ENCODE peak calls at places on chromosomes 4 and X, in four cellular contexts. M is fibroblast of lung, S is mammary epithelial cell, J is A673. U is an unnamed sample.

GRCh38 chr4:10033191-10033881 is 12.0 kb upstream of the SLC2A9 start:
- DNase-seq in M (peak; percentile 85), J (no peak), S (no peak), U (no peak)

GRCh38 chr4:112170451-112170993 is 25.3 kb downstream of the FAM241A start:
- DNase-seq in M (peak; percentile 73), S (peak; percentile 87), J (peak; percentile 42), U (peak; percentile 83)

GRCh38 chr4:183443609-183444148 is 757 bp upstream of the CDKN2AIP start:
- DNase-seq in S (no peak), J (peak; percentile 60), M (no peak), U (no peak)

GRCh38 chr4:181860157-181860556 is 383.0 kb upstream of the TENM3 start:
- DNase-seq in M (peak; percentile 90), J (peak; percentile 37), S (no peak), U (no peak)

GRCh38 chr4:126758493-126758892 is 874.3 kb upstream of the INTU start:
- DNase-seq in M (no peak), S (no peak), J (no peak), U (no peak)

GRCh38 chr4:87911252-87911774 is 64.2 kb upstream of the SPP1 start:
- DNase-seq in J (no peak), M (no peak), S (no peak), U (no peak)

GRCh38 chrX:19372170-19373033 is 28.7 kb downstream of the PDHA1 start:
- DNase-seq in M (peak; percentile 47), S (peak; percentile 46), J (peak; percentile 81), U (no peak)

GRCh38 chrX:24301806-24302205 is 12.1 kb downstream of the SUPT20HL2 start:
- DNase-seq in S (no peak), M (no peak), J (no peak), U (no peak)

GRCh38 chr4:74230902-74231499 is 73.1 kb downstream of the MTHFD2L start:
- DNase-seq in S (peak; percentile 77), J (peak; percentile 80), M (peak; percentile 58), U (peak; percentile 68)

GRCh38 chrX:97897998-97898397 is 1014.3 kb downstream of the RPA4 start:
- DNase-seq in J (no peak), S (no peak), M (no peak), U (no peak)

GRCh38 chr4:22372958-22373357 is 142.9 kb downstream of the ADGRA3 start:
- DNase-seq in M (no peak), S (no peak), J (peak; percentile 4), U (no peak)

GRCh38 chr4:119678761-119679160 is 50.2 kb upstream of the PDE5A start:
- DNase-seq in S (no peak), J (no peak), M (peak; percentile 51), U (no peak)

GRCh38 chr4:83644677-83645639 is 109.0 kb downstream of the GPAT3 start:
- DNase-seq in J (peak; percentile 76), M (peak; percentile 33), S (peak; percentile 37), U (no peak)

GRCh38 chrX:9942086-9942485 is 25.1 kb upstream of the CLDN34 start:
- DNase-seq in J (no peak), S (no peak), M (no peak), U (no peak)

GRCh38 chr4:70734971-70735370 is 13.2 kb downstream of the RUFY3 start:
- DNase-seq in J (peak; percentile 5), M (no peak), S (no peak), U (no peak)

GRCh38 chrX:132022115-132022862 is 813 bp upstream of the STK26 start:
- DNase-seq in M (no peak), J (peak; percentile 23), S (peak; percentile 26), U (no peak)

GRCh38 chrX:41381685-41382084 is 47.7 kb downstream of the DDX3X start:
- DNase-seq in J (no peak), M (peak; percentile 69), S (peak; percentile 83), U (no peak)

GRCh38 chrX:100924370-100924769 is 4.3 kb downstream of the XKRX start:
- DNase-seq in M (no peak), J (no peak), S (no peak), U (no peak)

GRCh38 chr4:73588613-73589012 is 31.6 kb downstream of the RASSF6 start:
- DNase-seq in J (no peak), S (no peak), M (no peak), U (no peak)

GRCh38 chr4:111961806-111962205 is 183.4 kb upstream of the FAM241A start:
- DNase-seq in S (peak; percentile 21), M (peak; percentile 29), J (no peak), U (no peak)

GRCh38 chrX:73850124-73851013 is 287.4 kb downstream of the CHIC1 start:
- DNase-seq in J (peak; percentile 51), S (peak; percentile 35), M (peak; percentile 46), U (no peak)

GRCh38 chr4:84562156-84562555 is 20.8 kb upstream of the CDS1 start:
- DNase-seq in J (no peak), M (no peak), S (no peak), U (no peak)

GRCh38 chr4:163816494-163816893 is 322.0 kb downstream of the TMA16 start:
- DNase-seq in S (no peak), J (peak; percentile 33), M (no peak), U (no peak)

GRCh38 chr4:155946486-155946885 is 7.2 kb downstream of the CTSO start:
- DNase-seq in S (no peak), M (peak; percentile 76), J (peak; percentile 64), U (no peak)

GRCh38 chr4:40482985-40483647 is 146.5 kb downstream of the RBM47 start:
- DNase-seq in J (no peak), S (no peak), M (peak; percentile 6), U (no peak)

GRCh38 chrX:25873196-25873595 is 264.9 kb upstream of the MAGEB18 start:
- DNase-seq in S (peak; percentile 56), M (peak; percentile 4), J (no peak), U (peak; percentile 22)

GRCh38 chr4:8409271-8410065 is 31.1 kb downstream of the ACOX3 start:
- DNase-seq in M (no peak), S (peak; percentile 39), J (peak; percentile 66), U (no peak)

GRCh38 chr4:8410641-8411271 is 29.8 kb downstream of the ACOX3 start:
- DNase-seq in M (peak; percentile 40), S (peak; percentile 33), J (peak; percentile 78), U (no peak)

GRCh38 chr4:8411351-8412180 is 29.0 kb downstream of the ACOX3 start:
- DNase-seq in S (no peak), M (no peak), J (no peak), U (no peak)

GRCh38 chr4:8412288-8412687 is 28.2 kb downstream of the ACOX3 start:
- DNase-seq in S (no peak), J (no peak), M (no peak), U (no peak)

DNA sequence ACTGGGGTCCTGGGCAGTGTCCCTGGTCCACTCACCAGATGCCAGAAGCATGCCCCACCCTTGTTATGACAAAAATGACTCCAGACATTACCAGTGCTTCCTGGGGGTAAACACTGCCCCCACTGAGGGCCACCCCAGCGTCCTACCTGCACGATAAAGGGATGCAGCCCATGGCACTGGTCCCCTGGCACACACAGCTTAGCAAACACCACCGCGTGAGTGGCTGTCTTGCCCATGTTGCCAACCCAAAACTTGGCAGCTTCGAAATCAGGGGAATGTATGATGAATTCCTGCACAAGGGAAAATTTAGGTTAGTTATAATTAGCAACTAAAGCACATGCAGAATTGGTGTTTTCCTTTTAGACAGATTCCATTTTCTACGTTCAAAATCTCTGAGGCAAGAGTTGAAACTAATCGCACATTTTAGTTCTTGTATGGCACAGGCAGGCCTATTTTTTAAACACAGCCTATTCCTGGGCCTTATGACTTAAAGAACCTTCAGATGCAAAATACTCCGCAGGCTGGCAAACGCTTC is 30.4 kb downstream of the ACOX3 start:
- DNase-seq in J (no peak), M (no peak), S (no peak), U (no peak)
- H3K27ac ChIP-seq in J (no peak overlapping the region), M (no peak overlapping the region), S (no peak overlapping the region), U (no peak overlapping the region)

GRCh38 chr4:146190393-146190910 is 14.9 kb downstream of the LSM6 start:
- DNase-seq in S (no peak), M (peak; percentile 54), J (peak; percentile 43), U (no peak)
- H3K27ac ChIP-seq in S (no peak overlapping the region), M (no peak overlapping the region), J (no peak overlapping the region), U (no peak overlapping the region)

GRCh38 chr4:1305781-1306455 is 16.2 kb downstream of the MAEA start:
- DNase-seq in M (no peak), J (no peak), S (no peak), U (no peak)

GRCh38 chr4:1307951-1308735 is 18.5 kb downstream of the MAEA start:
- DNase-seq in S (no peak), J (no peak), M (no peak), U (no peak)

GRCh38 chr4:1310796-1311715 is 21.4 kb downstream of the MAEA start:
- DNase-seq in M (no peak), S (no peak), J (no peak), U (no peak)

GRCh38 chr4:1310031-1310795 is 20.5 kb downstream of the MAEA start:
- DNase-seq in J (no peak), S (peak; percentile 76), M (no peak), U (no peak)

DNA sequence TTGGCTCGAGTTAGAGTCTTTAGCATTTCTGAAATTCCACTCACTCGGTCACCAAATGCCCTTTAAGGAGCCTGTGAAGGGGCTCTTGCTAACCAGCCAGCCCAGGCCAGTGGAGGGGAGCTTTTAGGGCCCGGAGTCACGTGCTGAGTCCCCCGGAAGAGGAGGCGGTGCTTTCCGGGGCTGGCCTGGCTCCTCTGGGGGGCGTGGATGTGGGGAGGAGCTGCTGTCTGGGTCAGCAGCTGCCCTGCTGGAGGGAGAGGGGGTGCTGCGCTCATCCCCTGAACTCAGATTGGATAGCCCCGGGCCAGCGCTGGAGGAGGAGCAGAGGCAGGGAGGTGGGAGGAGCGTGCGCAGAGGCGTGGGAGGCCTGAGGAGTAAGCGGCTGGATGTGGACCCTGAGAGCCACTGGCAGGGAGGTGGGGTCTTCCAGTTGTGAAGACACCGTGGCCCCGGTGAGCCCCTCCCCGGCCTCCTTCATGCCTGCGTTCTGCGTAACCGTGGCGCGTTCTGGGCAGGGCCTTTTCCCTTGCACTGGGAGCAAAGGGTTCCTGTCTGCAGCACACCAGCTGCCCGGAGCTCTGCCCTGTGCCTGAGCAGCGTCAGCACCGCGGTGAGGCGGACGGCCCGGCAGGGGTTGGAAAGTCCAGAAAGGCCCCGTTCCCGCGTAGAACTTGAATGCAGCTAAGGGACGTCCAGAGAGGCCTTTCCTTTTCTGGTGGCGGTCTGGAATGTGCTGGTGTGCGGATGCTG is 19.7 kb downstream of the MAEA start:
- DNase-seq in J (peak; percentile 80), S (peak; percentile 88), M (peak; percentile 94), U (no peak)
- H3K27ac ChIP-seq in J (peak overlapping the region; percentile 62), S (peak overlapping the region; percentile 50), M (peak overlapping the region; percentile 84), U (peak overlapping the region; percentile 67)

GRCh38 chrX:107751127-107751526 is 24.5 kb downstream of the TSC22D3 start:
- DNase-seq in S (no peak), M (no peak), J (no peak), U (no peak)

GRCh38 chrX:107750263-107750662 is 25.3 kb downstream of the TSC22D3 start:
- DNase-seq in J (no peak), M (no peak), S (no peak), U (no peak)

GRCh38 chrX:107752714-107753113 is 22.9 kb downstream of the TSC22D3 start:
- DNase-seq in J (no peak), M (no peak), S (no peak), U (no peak)

GRCh38 chrX:107753186-107753585 is 22.4 kb downstream of the TSC22D3 start:
- DNase-seq in S (no peak), M (no peak), J (no peak), U (no peak)

DNA sequence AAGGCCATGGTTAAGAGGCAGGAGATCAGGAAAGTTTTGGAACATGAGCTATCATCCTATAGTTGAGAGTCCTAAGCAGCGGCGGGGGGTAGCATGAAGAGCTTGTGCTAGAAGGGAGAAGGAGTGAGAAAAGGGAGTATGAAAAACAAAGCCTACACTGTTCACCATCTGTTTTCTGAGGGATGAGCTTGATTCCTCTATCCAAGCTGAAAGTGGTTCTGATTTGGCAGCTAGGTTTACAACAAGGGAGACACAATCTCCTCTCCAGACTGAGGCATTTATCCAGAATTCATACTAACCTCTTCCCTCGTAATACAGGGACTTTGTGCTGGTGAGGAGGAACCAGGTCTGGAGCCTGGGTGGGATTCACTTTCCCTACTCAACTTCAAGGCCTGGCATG is 23.6 kb downstream of the TSC22D3 start:
- DNase-seq in S (no peak), M (no peak), J (no peak), U (no peak)
- H3K27ac ChIP-seq in S (no peak overlapping the region), M (no peak overlapping the region), J (no peak overlapping the region), U (no peak overlapping the region)

U was measured in epithelial cell of prostate.